ENCODE peak calls at places on chromosomes 1 and 21, in ten cellular contexts. One of them, this sample, is unnamed.

GRCh38 chr1:245556057-245556456 is 401.3 kb downstream of the KIF26B start:
- DNase-seq in pancreas: no peak
- DNase-seq in psoas muscle: no peak
- DNase-seq in fibroblast of mammary gland: no peak
- DNase-seq in fibroblast of pulmonary artery: no peak
- DNase-seq in DND-41: no peak
- DNase-seq in ovary: no peak
- DNase-seq in B cell: no peak
- DNase-seq in lower leg skin: no peak
- DNase-seq in left ventricle myocardium inferior: no peak
- DNase-seq in this sample: no peak

GRCh38 chr21:41622831-41623548 is 115.0 kb upstream of the TMPRSS2 start:
- DNase-seq in pancreas: no peak
- DNase-seq in ovary: no peak
- DNase-seq in DND-41: no peak
- DNase-seq in fibroblast of pulmonary artery: no peak
- DNase-seq in lower leg skin: no peak
- DNase-seq in psoas muscle: no peak
- DNase-seq in left ventricle myocardium inferior: no peak
- DNase-seq in B cell: no peak
- DNase-seq in fibroblast of mammary gland: peak
- DNase-seq in this sample: peak

GRCh38 chr1:24762133-24762676 is 17.0 kb downstream of the CLIC4 start:
- DNase-seq in fibroblast of mammary gland: peak
- DNase-seq in ovary: no peak
- DNase-seq in pancreas: no peak
- DNase-seq in lower leg skin: no peak
- DNase-seq in psoas muscle: no peak
- DNase-seq in DND-41: no peak
- DNase-seq in left ventricle myocardium inferior: no peak
- DNase-seq in fibroblast of pulmonary artery: no peak
- DNase-seq in B cell: no peak
- DNase-seq in this sample: no peak

GRCh38 chr1:40701684-40702083 is 10.2 kb downstream of the NFYC start:
- DNase-seq in pancreas: no peak
- DNase-seq in psoas muscle: no peak
- DNase-seq in left ventricle myocardium inferior: no peak
- DNase-seq in DND-41: no peak
- DNase-seq in B cell: no peak
- DNase-seq in lower leg skin: no peak
- DNase-seq in fibroblast of pulmonary artery: no peak
- DNase-seq in ovary: no peak
- DNase-seq in fibroblast of mammary gland: no peak
- DNase-seq in this sample: no peak

GRCh38 chr1:111364690-111365089 is 62.8 kb downstream of the OVGP1 start:
- DNase-seq in B cell: no peak
- DNase-seq in fibroblast of mammary gland: no peak
- DNase-seq in ovary: no peak
- DNase-seq in lower leg skin: no peak
- DNase-seq in DND-41: no peak
- DNase-seq in left ventricle myocardium inferior: no peak
- DNase-seq in psoas muscle: no peak
- DNase-seq in pancreas: no peak
- DNase-seq in fibroblast of pulmonary artery: peak
- DNase-seq in this sample: no peak

GRCh38 chr1:2948751-2949680 is 72.3 kb upstream of the ACTRT2 start:
- DNase-seq in pancreas: peak
- DNase-seq in fibroblast of mammary gland: no peak
- DNase-seq in lower leg skin: no peak
- DNase-seq in psoas muscle: no peak
- DNase-seq in DND-41: no peak
- DNase-seq in B cell: no peak
- DNase-seq in ovary: no peak
- DNase-seq in left ventricle myocardium inferior: peak
- DNase-seq in fibroblast of pulmonary artery: no peak
- DNase-seq in this sample: no peak

GRCh38 chr1:150008699-150009098 is 1.8 kb downstream of the OTUD7B start:
- DNase-seq in pancreas: no peak
- DNase-seq in DND-41: no peak
- DNase-seq in left ventricle myocardium inferior: no peak
- DNase-seq in lower leg skin: no peak
- DNase-seq in B cell: no peak
- DNase-seq in fibroblast of mammary gland: no peak
- DNase-seq in ovary: no peak
- DNase-seq in psoas muscle: no peak
- DNase-seq in fibroblast of pulmonary artery: no peak
- DNase-seq in this sample: no peak

GRCh38 chr1:204480515-204480914 is 14.1 kb downstream of the PIK3C2B start:
- DNase-seq in lower leg skin: no peak
- DNase-seq in fibroblast of pulmonary artery: no peak
- DNase-seq in B cell: peak
- DNase-seq in psoas muscle: no peak
- DNase-seq in pancreas: no peak
- DNase-seq in fibroblast of mammary gland: no peak
- DNase-seq in ovary: no peak
- DNase-seq in left ventricle myocardium inferior: no peak
- DNase-seq in DND-41: peak
- DNase-seq in this sample: peak

GRCh38 chr1:244340396-244340795 is 111.3 kb downstream of the ADSS2 start:
- DNase-seq in B cell: no peak
- DNase-seq in pancreas: no peak
- DNase-seq in left ventricle myocardium inferior: no peak
- DNase-seq in fibroblast of mammary gland: no peak
- DNase-seq in ovary: peak
- DNase-seq in DND-41: no peak
- DNase-seq in lower leg skin: no peak
- DNase-seq in psoas muscle: no peak
- DNase-seq in fibroblast of pulmonary artery: no peak
- DNase-seq in this sample: no peak

GRCh38 chr1:244338996-244339692 is 112.6 kb downstream of the ADSS2 start:
- DNase-seq in fibroblast of pulmonary artery: no peak
- DNase-seq in fibroblast of mammary gland: no peak
- DNase-seq in DND-41: no peak
- DNase-seq in ovary: no peak
- DNase-seq in pancreas: no peak
- DNase-seq in left ventricle myocardium inferior: no peak
- DNase-seq in lower leg skin: no peak
- DNase-seq in psoas muscle: no peak
- DNase-seq in B cell: no peak
- DNase-seq in this sample: peak

GRCh38 chr1:244344001-244344400 is 107.7 kb downstream of the ADSS2 start:
- DNase-seq in ovary: no peak
- DNase-seq in fibroblast of mammary gland: no peak
- DNase-seq in fibroblast of pulmonary artery: no peak
- DNase-seq in pancreas: no peak
- DNase-seq in left ventricle myocardium inferior: no peak
- DNase-seq in B cell: no peak
- DNase-seq in DND-41: no peak
- DNase-seq in lower leg skin: no peak
- DNase-seq in psoas muscle: no peak
- DNase-seq in this sample: no peak

GRCh38 chr1:244339776-244340175 is 111.9 kb downstream of the ADSS2 start:
- DNase-seq in fibroblast of pulmonary artery: no peak
- DNase-seq in psoas muscle: no peak
- DNase-seq in fibroblast of mammary gland: no peak
- DNase-seq in B cell: no peak
- DNase-seq in DND-41: no peak
- DNase-seq in left ventricle myocardium inferior: no peak
- DNase-seq in pancreas: no peak
- DNase-seq in ovary: no peak
- DNase-seq in lower leg skin: no peak
- DNase-seq in this sample: no peak

DNA sequence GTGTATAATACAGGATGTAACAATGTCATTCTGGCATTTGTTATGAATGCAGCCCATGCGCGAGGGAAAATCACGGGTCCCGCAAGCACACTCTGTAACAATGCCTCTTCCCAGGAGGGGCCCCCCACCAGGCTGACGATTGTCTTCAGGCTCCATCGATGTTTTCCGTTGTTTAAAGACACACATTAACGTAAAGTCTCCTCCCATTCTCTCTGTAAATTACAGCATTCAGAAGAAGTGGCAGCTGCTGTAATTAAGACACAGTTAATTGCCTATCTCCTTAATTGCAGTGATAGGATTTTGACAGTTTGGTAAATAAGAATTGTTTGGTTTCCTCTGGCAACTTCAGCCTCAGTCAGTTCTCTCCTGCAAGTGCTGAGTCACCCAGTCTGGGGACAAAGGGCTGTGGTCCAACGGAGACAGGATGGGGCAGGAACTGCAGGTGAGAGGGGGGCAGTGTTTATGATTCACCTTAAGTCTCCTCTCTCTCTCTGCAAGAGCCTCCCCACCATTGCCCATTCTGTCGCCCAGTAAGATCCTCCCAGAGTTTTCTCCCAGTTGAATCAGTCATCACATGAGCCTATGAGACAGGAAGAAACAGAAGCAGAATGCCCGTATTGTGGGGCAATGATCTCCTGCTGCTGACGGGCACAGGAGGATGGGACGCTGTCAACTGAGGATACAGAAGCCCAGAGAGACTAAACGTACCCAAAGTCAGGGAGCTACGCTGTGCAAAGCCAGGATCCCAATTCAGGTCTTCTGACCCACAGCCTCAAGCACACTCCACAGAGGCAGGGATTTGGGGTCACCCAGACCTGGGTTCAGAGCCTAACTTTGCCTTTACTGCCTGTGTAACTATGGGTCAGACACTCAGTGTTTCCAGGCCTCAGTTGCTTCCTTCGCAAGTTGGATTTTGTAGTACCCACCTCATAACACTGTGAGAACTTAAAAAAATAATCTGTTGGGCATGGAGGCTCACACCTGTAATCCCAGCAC is 110.0 kb downstream of the ADSS2 start:
- DNase-seq in pancreas: no peak
- DNase-seq in lower leg skin: no peak
- DNase-seq in DND-41: no peak
- DNase-seq in fibroblast of mammary gland: peak
- DNase-seq in fibroblast of pulmonary artery: peak
- DNase-seq in B cell: no peak
- DNase-seq in left ventricle myocardium inferior: no peak
- DNase-seq in ovary: no peak
- DNase-seq in psoas muscle: no peak
- DNase-seq in this sample: peak
- TF ChIP-seq CTCF in pancreas: no peak
- TF ChIP-seq CTCF in lower leg skin: no peak
- TF ChIP-seq CTCF in DND-41: no peak
- TF ChIP-seq CTCF in fibroblast of mammary gland: no peak
- TF ChIP-seq CTCF in fibroblast of pulmonary artery: no peak
- TF ChIP-seq CTCF in B cell: no peak
- TF ChIP-seq CTCF in left ventricle myocardium inferior: no peak
- TF ChIP-seq CTCF in ovary: no peak
- TF ChIP-seq CTCF in psoas muscle: no peak
- TF ChIP-seq CTCF in this sample: no peak

DNA sequence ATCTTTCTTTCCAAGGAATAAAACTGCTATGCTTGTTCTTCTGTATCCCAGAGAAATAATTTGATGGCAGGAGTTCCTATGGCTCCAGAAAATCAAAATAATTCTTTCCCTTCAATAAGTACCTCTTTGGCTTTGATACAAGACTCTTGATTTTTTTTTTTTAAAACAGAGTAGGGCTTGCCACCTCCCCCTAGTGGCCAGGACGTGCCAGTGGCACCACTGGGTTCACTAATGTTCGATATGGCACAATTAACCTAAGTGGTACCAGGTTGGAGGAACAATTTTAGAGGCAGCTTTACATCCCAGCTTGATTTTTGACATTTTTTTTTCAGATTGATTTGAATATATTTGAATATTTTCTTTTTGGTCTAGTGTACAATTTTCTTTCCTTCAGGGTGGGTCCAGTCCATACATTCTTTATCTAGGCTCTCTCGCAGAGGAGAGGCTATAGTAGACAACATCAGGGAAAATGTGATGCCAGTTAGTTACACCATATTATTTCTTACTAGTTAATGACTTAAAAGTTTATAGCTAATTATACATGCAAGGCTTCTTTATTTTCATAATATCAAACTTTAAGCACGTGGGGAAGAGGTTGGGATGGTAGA is 330.9 kb downstream of the S1PR1 start:
- DNase-seq in fibroblast of mammary gland: peak
- DNase-seq in lower leg skin: no peak
- DNase-seq in B cell: peak
- DNase-seq in DND-41: peak
- DNase-seq in left ventricle myocardium inferior: peak
- DNase-seq in psoas muscle: no peak
- DNase-seq in ovary: no peak
- DNase-seq in fibroblast of pulmonary artery: peak
- DNase-seq in pancreas: no peak
- DNase-seq in this sample: peak
- TF ChIP-seq CTCF in fibroblast of mammary gland: peak
- TF ChIP-seq CTCF in lower leg skin: no peak
- TF ChIP-seq CTCF in B cell: peak
- TF ChIP-seq CTCF in DND-41: peak
- TF ChIP-seq CTCF in left ventricle myocardium inferior: peak
- TF ChIP-seq CTCF in psoas muscle: peak
- TF ChIP-seq CTCF in ovary: no peak
- TF ChIP-seq CTCF in fibroblast of pulmonary artery: peak
- TF ChIP-seq CTCF in pancreas: peak
- TF ChIP-seq CTCF in this sample: peak

GRCh38 chr1:182952677-182953444 is at the start of gene SHCBP1L:
- DNase-seq in fibroblast of pulmonary artery: no peak
- DNase-seq in pancreas: peak
- DNase-seq in lower leg skin: no peak
- DNase-seq in B cell: peak
- DNase-seq in ovary: no peak
- DNase-seq in left ventricle myocardium inferior: no peak
- DNase-seq in fibroblast of mammary gland: no peak
- DNase-seq in DND-41: no peak
- DNase-seq in psoas muscle: no peak
- DNase-seq in this sample: no peak
- TF ChIP-seq CTCF in fibroblast of pulmonary artery: no peak
- TF ChIP-seq CTCF in pancreas: no peak
- TF ChIP-seq CTCF in lower leg skin: no peak
- TF ChIP-seq CTCF in B cell: no peak
- TF ChIP-seq CTCF in ovary: no peak
- TF ChIP-seq CTCF in left ventricle myocardium inferior: no peak
- TF ChIP-seq CTCF in fibroblast of mammary gland: no peak
- TF ChIP-seq CTCF in DND-41: no peak
- TF ChIP-seq CTCF in psoas muscle: no peak
- TF ChIP-seq CTCF in this sample: no peak

DNA sequence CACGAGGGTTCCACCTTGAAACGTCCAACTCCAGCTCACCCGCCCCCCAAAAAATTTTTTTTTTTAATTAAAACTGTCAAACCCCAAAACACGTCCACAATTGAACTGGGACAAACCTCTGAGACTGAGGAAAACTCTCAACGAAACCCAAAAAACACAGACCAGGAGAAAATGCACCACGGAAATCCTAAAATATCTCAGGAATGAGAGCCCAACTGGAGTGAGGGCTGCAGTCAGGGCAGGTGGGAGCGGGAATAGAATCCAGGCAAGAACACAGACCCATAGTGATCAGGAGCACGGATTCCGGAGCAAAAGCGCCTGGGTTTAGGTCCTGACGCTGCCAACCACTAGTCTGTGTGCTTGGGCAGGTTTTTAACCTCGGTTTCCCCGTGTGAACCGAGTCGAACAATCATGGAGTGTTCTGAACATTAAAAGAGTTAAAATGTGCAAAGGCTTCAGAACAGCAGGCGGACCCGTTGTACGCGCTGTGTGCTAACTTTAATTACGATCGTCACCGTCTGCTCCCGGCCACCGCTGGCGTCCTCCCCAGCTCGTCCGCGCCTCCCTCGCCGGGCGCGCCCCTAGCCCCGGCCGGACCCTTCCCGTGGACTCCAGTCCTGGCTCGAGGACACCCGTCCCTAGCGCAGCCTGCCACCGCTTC is 624 bp downstream of the ARHGAP29 start:
- DNase-seq in lower leg skin: no peak
- DNase-seq in psoas muscle: peak
- DNase-seq in DND-41: peak
- DNase-seq in fibroblast of mammary gland: peak
- DNase-seq in fibroblast of pulmonary artery: peak
- DNase-seq in ovary: peak
- DNase-seq in left ventricle myocardium inferior: peak
- DNase-seq in pancreas: no peak
- DNase-seq in B cell: no peak
- DNase-seq in this sample: peak
- TF ChIP-seq CTCF in lower leg skin: no peak
- TF ChIP-seq CTCF in psoas muscle: peak
- TF ChIP-seq CTCF in DND-41: peak
- TF ChIP-seq CTCF in fibroblast of mammary gland: peak
- TF ChIP-seq CTCF in fibroblast of pulmonary artery: peak
- TF ChIP-seq CTCF in ovary: no peak
- TF ChIP-seq CTCF in left ventricle myocardium inferior: peak
- TF ChIP-seq CTCF in pancreas: no peak
- TF ChIP-seq CTCF in B cell: no peak
- TF ChIP-seq CTCF in this sample: no peak

This sample was measured in activated CD8-positive, alpha-beta T cell treated with anti-CD3 and anti-CD28 coated beads for 36 hours.